ENCODE peak calls at places on chromosomes 1 and 21, in six cellular contexts. Q, B, D, G, F and X are unnamed samples.

GRCh38 chr21:37074195-37074510 is 1.1 kb downstream of the TTC3 start:
- DNase-seq in F (no peak), G (no peak), B (peak), Q (no peak), D (no peak), X (no peak)

GRCh38 chr1:201260236-201260591 is 23.1 kb upstream of the PKP1 start:
- DNase-seq in F (no peak), D (peak), Q (no peak), G (no peak), B (peak), X (no peak)

GRCh38 chr1:58206749-58207148 is 339.8 kb downstream of the OMA1 start:
- DNase-seq in G (no peak), F (no peak), D (no peak), B (no peak), Q (no peak), X (no peak)

GRCh38 chr1:11882814-11883538 is 24.2 kb upstream of the NPPB start:
- DNase-seq in Q (peak), F (peak), D (peak), G (no peak), B (no peak), X (no peak)

GRCh38 chr21:34836933-34837505 is 168.2 kb downstream of the CLIC6 start:
- DNase-seq in F (no peak), Q (no peak), B (peak), D (no peak), G (no peak), X (no peak)

GRCh38 chr21:42624936-42625335 is 28.5 kb upstream of the PDE9A start:
- DNase-seq in Q (no peak), G (peak), B (no peak), F (no peak), D (no peak), X (no peak)

GRCh38 chr1:214493126-214493796 is 58.1 kb downstream of the PTPN14 start:
- DNase-seq in D (no peak), Q (no peak), G (no peak), F (no peak), B (peak), X (peak)

GRCh38 chr1:244137725-244138124 is 86.6 kb downstream of the ZBTB18 start:
- DNase-seq in G (no peak), B (no peak), F (no peak), Q (no peak), D (no peak), X (no peak)

GRCh38 chr1:12478612-12478985 is 139.4 kb downstream of the DHRS3 start:
- DNase-seq in Q (no peak), G (peak), B (no peak), D (no peak), F (no peak), X (no peak)

GRCh38 chr21:15842565-15842880 is 112.7 kb downstream of the USP25 start:
- DNase-seq in G (no peak), B (no peak), Q (no peak), D (no peak), F (no peak), X (no peak)

GRCh38 chr1:119099775-119100174 is 40.7 kb downstream of the WARS2 start:
- DNase-seq in G (no peak), D (no peak), Q (no peak), B (no peak), F (no peak), X (no peak)

GRCh38 chr1:55702064-55702463 is 486.9 kb upstream of the USP24 start:
- DNase-seq in D (peak), G (no peak), Q (peak), B (peak), F (no peak), X (peak)

GRCh38 chr1:116345011-116345410 is 28.0 kb upstream of the ATP1A1 start:
- DNase-seq in B (no peak), D (no peak), F (no peak), G (no peak), Q (no peak), X (no peak)

GRCh38 chr1:41498809-41499208 is 14.3 kb upstream of the EDN2 start:
- DNase-seq in Q (peak), D (peak), G (no peak), F (no peak), B (no peak), X (peak)

GRCh38 chr21:24428539-24429186 is 1178.6 kb downstream of the MRPL39 start:
- DNase-seq in Q (no peak), B (no peak), D (no peak), G (no peak), F (no peak), X (no peak)

GRCh38 chr1:111286912-111287311 is 3.7 kb upstream of the CHIA start:
- DNase-seq in B (no peak), D (no peak), F (no peak), Q (no peak), G (no peak), X (no peak)

GRCh38 chr1:212430416-212430815 is 2.3 kb upstream of the NENF start:
- DNase-seq in B (peak), G (no peak), D (no peak), Q (no peak), F (no peak), X (no peak)

GRCh38 chr1:19010503-19010902 is 54.0 kb upstream of the IFFO2 start:
- DNase-seq in G (no peak), D (no peak), B (no peak), F (no peak), Q (peak), X (no peak)

GRCh38 chr1:206929509-206929908 is 7.8 kb upstream of the FCMR start:
- DNase-seq in Q (no peak), G (no peak), D (no peak), F (no peak), B (no peak), X (no peak)
- TF ChIP-seq CTCF in Q (no peak), G (no peak), D (no peak), F (no peak), B (no peak), X (no peak)

GRCh38 chr1:202692959-202693555 is 17.2 kb downstream of the SYT2 start:
- DNase-seq in G (peak), D (peak), F (peak), B (peak), Q (peak), X (peak)
- TF ChIP-seq CTCF in G (no peak), D (peak), F (no peak), B (peak), Q (no peak), X (peak)

DNA sequence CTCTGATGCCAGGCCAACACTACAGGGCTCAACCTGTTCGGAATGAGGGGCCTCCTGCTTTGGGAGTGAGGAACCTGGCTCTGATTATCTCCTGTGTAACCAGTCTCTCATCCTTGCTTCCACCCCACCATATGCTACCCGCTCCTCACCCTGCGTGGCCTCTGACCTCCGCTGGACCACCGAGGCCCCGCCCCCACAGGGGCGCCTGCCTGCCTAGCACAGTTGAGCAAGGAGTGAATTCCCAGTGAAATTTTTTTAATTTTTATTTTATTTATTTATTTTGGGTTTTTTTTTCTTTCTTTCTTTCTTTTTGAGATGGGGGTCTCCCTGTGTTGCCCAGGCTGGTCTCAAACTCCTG is 1.9 kb upstream of the GNB1 start:
- DNase-seq in D (no peak), B (no peak), G (peak), F (no peak), Q (no peak), X (no peak)
- TF ChIP-seq CTCF in D (no peak), B (no peak), G (no peak), F (no peak), Q (no peak), X (no peak)

DNA sequence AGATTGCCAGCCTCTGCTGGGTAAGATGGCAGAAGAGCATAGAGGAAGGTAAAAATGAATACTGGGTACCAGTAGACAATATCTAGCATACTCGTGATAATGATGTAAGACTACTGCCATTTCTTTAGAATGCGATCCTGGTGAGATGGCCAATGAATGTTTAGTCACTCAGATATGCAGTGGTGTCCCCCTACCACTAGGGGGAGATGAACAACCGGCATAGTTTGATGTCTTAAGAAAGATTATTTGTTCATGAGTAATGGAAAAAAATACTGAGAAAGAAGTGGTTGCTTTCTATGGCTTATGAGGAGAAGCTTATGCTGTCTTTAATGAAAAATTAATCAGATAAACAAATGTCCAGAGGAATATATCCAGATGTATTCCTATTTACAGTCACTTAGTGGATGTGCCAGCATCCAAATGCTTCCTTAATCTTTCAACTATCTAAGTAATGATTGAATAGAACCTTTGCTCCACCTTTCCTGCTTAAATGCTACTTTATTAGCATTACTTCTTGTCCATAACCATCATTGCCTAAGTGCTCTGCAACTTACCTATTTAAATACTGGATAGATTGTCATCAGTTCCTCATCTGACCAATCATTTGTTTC is 256.6 kb downstream of the ST6GALNAC3 start:
- DNase-seq in B (peak), D (peak), G (no peak), Q (peak), F (peak), X (peak)
- TF ChIP-seq CTCF in B (peak), D (peak), G (peak), Q (peak), F (peak), X (peak)

GRCh38 chr1:66712819-66713218 is 39.4 kb upstream of the DYNLT5 start:
- DNase-seq in D (no peak), F (no peak), Q (no peak), G (no peak), B (no peak), X (no peak)

DNA sequence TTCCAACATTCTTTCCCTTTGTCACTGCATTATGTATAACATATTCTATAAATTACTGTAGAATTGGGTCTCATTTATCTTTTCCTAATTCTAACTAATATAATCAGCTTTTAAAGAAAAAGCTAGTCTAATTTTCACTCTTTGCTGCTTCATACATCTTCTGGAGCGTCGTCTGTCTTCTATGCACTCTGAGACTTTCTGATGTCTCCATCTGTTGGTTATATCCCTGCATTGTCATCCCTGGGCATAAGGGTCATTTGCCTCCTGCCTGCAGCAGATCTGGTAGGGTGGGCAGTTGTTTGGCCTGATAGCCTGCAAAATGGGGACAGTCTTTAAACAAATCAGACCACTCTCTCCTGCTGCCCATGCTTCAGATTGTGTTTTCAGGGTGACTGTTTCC is 40.8 kb upstream of the DYNLT5 start:
- DNase-seq in F (no peak), Q (no peak), B (peak), D (peak), G (no peak), X (no peak)
- TF ChIP-seq CTCF in F (no peak), Q (no peak), B (peak), D (peak), G (no peak), X (peak)

DNA sequence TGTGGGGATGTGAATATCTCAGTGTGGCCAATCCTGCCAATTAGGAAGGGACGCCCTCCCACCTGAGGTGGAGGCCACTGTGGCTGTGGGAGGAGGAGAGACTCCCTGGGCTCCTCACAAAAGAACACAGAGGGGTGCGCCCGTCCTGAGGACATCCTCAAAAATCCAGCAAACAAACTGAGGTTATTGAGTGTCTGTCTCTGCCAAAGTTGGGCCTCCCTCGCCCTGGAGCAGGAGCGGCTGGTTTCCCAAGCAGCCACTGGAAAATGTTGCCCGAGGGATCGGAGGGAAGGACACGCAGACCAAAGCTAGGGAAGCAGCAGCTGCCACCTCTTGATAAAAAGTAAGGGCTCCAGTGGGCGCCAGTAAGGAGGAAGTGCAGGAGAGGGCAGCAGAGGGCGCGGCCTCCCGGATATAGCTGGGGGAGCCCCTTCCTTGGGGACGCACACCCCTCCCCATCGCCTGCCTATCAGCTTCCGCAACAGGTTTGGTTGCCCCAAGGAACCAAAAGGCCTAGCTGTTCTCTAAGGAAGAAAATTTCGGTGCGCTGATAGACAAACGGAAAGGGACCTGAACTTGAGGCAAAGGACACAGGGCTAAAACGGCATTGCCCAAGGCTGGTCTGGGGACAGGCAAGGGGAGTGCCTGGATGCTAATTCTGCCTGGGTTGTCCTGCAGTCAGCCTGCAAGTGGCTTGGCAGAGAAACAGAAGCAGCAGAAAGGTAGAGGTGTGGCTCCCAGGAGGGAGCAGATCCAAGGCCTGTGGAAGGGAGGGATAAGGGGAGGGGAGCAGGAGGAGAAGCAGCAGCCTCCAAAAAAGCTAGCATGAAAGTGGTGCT is 1.7 kb upstream of the GRIK3 start:
- DNase-seq in D (no peak), B (no peak), F (peak), Q (peak), G (peak), X (no peak)
- TF ChIP-seq CTCF in D (no peak), B (no peak), F (no peak), Q (no peak), G (no peak), X (no peak)

GRCh38 chr1:168372857-168373520 is 92.3 kb downstream of the TBX19 start:
- DNase-seq in F (no peak), Q (no peak), G (no peak), B (peak), D (peak), X (no peak)

GRCh38 chr1:168369655-168370054 is 89.0 kb downstream of the TBX19 start:
- DNase-seq in G (no peak), B (no peak), D (no peak), F (no peak), Q (no peak), X (no peak)

GRCh38 chr1:168373869-168374268 is 93.2 kb downstream of the TBX19 start:
- DNase-seq in D (peak), G (no peak), F (no peak), Q (no peak), B (peak), X (no peak)

GRCh38 chr1:168371477-168371876 is 90.8 kb downstream of the TBX19 start:
- DNase-seq in B (no peak), D (no peak), Q (no peak), G (no peak), F (no peak), X (no peak)

DNA sequence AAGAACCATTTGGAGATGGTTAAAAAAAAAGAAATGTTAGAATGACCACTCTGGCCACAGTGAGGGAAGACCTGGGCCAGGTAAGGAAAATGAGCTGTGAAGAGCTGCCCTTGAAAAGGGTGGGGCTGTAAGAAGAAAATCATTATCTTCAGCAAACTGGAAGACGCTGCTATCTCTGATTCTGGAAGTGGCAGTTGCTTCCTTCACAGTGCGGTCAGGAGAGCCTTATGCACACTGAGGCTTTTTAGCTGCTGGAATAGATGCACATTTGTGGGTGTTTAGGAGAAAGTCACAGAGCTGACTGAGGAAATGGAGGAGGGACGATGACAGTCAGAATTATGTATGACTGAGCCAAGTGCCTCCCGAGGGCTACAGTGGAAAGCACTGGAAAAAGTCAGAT is 91.6 kb downstream of the TBX19 start:
- DNase-seq in G (no peak), Q (no peak), D (no peak), B (no peak), F (no peak), X (no peak)
- TF ChIP-seq CTCF in G (no peak), Q (no peak), D (no peak), B (no peak), F (no peak), X (no peak)